ENCODE peak calls at places on chromosomes 13 and 19, in five cellular contexts. Y is IMR-90, K is mesendoderm, W is H4, P is renal cortical epithelial cell. Z is an unnamed sample.

GRCh38 chr13:72383646-72384045 is 343.8 kb downstream of the MZT1 start:
- DNase-seq in Y (no peak), K (no peak), W (no peak), P (no peak), Z (no peak)

GRCh38 chr13:64755961-64756360 is 2474.2 kb downstream of the PCDH9 start:
- DNase-seq in Y (no peak), K (no peak), W (no peak), P (no peak), Z (no peak)

GRCh38 chr13:28583661-28584091 is 75.3 kb upstream of the POMP start:
- DNase-seq in Y (peak), K (no peak), W (no peak), P (no peak), Z (no peak)

GRCh38 chr13:98746968-98747367 is 5.5 kb downstream of the SLC15A1 start:
- DNase-seq in Y (no peak), K (no peak), W (no peak), P (peak), Z (no peak)

GRCh38 chr19:36032251-36033104 is at the start of gene CLIP3:
- DNase-seq in Y (peak), K (peak), W (peak), P (no peak), Z (peak)

GRCh38 chr19:10102787-10103236 is 334 bp upstream of the ANGPTL6 start:
- DNase-seq in Y (no peak), K (no peak), W (no peak), P (no peak), Z (peak)

GRCh38 chr19:39671739-39672363 is 16.1 kb downstream of the LGALS16 start:
- DNase-seq in Y (peak), K (peak), W (no peak), P (peak), Z (peak)

GRCh38 chr13:22736768-22737092 is 444.0 kb upstream of the SGCG start:
- DNase-seq in Y (no peak), K (peak), W (no peak), P (peak), Z (no peak)